ENCODE peak calls at places on chromosomes 16 and 17, in six cellular contexts. One of them, this sample, is unnamed.

GRCh38 chr16:66935319-66936011 is at the start of gene CES2:
- DNase-seq in esophagus squamous epithelium: no peak
- DNase-seq in KG1: no peak
- DNase-seq in NCI-H2081: no peak
- DNase-seq in RPMI7951: peak
- DNase-seq in activated naive CD8-positive, alpha-beta T cell treated with anti-CD3 and anti-CD28 coated beads for 36 hours: no peak
- DNase-seq in this sample: no peak

GRCh38 chr17:43316522-43317142 is 82.2 kb upstream of the ARL4D start:
- DNase-seq in esophagus squamous epithelium: no peak
- DNase-seq in KG1: no peak
- DNase-seq in NCI-H2081: no peak
- DNase-seq in RPMI7951: no peak
- DNase-seq in activated naive CD8-positive, alpha-beta T cell treated with anti-CD3 and anti-CD28 coated beads for 36 hours: peak
- DNase-seq in this sample: peak

GRCh38 chr17:17570798-17571716 is 20.5 kb downstream of the PEMT start:
- DNase-seq in esophagus squamous epithelium: no peak
- DNase-seq in KG1: no peak
- DNase-seq in NCI-H2081: no peak
- DNase-seq in RPMI7951: no peak
- DNase-seq in activated naive CD8-positive, alpha-beta T cell treated with anti-CD3 and anti-CD28 coated beads for 36 hours: no peak
- DNase-seq in this sample: no peak

GRCh38 chr17:79251824-79252223 is 177.2 kb downstream of the ENGASE start:
- DNase-seq in esophagus squamous epithelium: no peak
- DNase-seq in KG1: no peak
- DNase-seq in NCI-H2081: no peak
- DNase-seq in RPMI7951: no peak
- DNase-seq in activated naive CD8-positive, alpha-beta T cell treated with anti-CD3 and anti-CD28 coated beads for 36 hours: no peak
- DNase-seq in this sample: no peak

GRCh38 chr16:75058815-75059214 is 57.8 kb downstream of the LDHD start:
- DNase-seq in esophagus squamous epithelium: no peak
- DNase-seq in KG1: no peak
- DNase-seq in NCI-H2081: no peak
- DNase-seq in RPMI7951: no peak
- DNase-seq in activated naive CD8-positive, alpha-beta T cell treated with anti-CD3 and anti-CD28 coated beads for 36 hours: no peak
- DNase-seq in this sample: no peak

GRCh38 chr17:41494524-41494923 is 4.8 kb upstream of the KRT36 start:
- DNase-seq in esophagus squamous epithelium: no peak
- DNase-seq in KG1: no peak
- DNase-seq in NCI-H2081: no peak
- DNase-seq in RPMI7951: peak
- DNase-seq in activated naive CD8-positive, alpha-beta T cell treated with anti-CD3 and anti-CD28 coated beads for 36 hours: no peak
- DNase-seq in this sample: no peak

GRCh38 chr16:28935333-28935732 is 3.6 kb downstream of the CD19 start:
- DNase-seq in esophagus squamous epithelium: no peak
- DNase-seq in KG1: no peak
- DNase-seq in NCI-H2081: no peak
- DNase-seq in RPMI7951: peak
- DNase-seq in activated naive CD8-positive, alpha-beta T cell treated with anti-CD3 and anti-CD28 coated beads for 36 hours: no peak
- DNase-seq in this sample: no peak

GRCh38 chr17:80180192-80180591 is 10.4 kb downstream of the CARD14 start:
- DNase-seq in esophagus squamous epithelium: no peak
- DNase-seq in KG1: no peak
- DNase-seq in NCI-H2081: no peak
- DNase-seq in RPMI7951: no peak
- DNase-seq in activated naive CD8-positive, alpha-beta T cell treated with anti-CD3 and anti-CD28 coated beads for 36 hours: no peak
- DNase-seq in this sample: no peak

GRCh38 chr17:27977751-27978688 is 64.5 kb upstream of the NLK start:
- DNase-seq in esophagus squamous epithelium: no peak
- DNase-seq in KG1: no peak
- DNase-seq in NCI-H2081: no peak
- DNase-seq in RPMI7951: no peak
- DNase-seq in activated naive CD8-positive, alpha-beta T cell treated with anti-CD3 and anti-CD28 coated beads for 36 hours: no peak
- DNase-seq in this sample: no peak

GRCh38 chr17:64378890-64379354 is 11.7 kb downstream of the PECAM1 start:
- DNase-seq in esophagus squamous epithelium: no peak
- DNase-seq in KG1: no peak
- DNase-seq in NCI-H2081: no peak
- DNase-seq in RPMI7951: no peak
- DNase-seq in activated naive CD8-positive, alpha-beta T cell treated with anti-CD3 and anti-CD28 coated beads for 36 hours: no peak
- DNase-seq in this sample: no peak